ENCODE peak calls at places on chromosomes 16 and 17, in eight cellular contexts. G, R, L, J, E, W, U and P are unnamed samples.

GRCh38 chr17:43799047-43799446 is 18.8 kb downstream of the CFAP97D1 start:
- DNase-seq in G (no peak), R (no peak), L (no peak), J (no peak), E (no peak), W (no peak), U (no peak), P (no peak)

GRCh38 chr17:41909088-41909487 is 9.7 kb downstream of the ACLY start:
- DNase-seq in G (no peak), R (no peak), L (no peak), J (no peak), E (no peak), W (no peak), U (no peak), P (no peak)

GRCh38 chr16:82062645-82063058 is 27.6 kb downstream of the HSD17B2 start:
- DNase-seq in G (no peak), R (no peak), L (no peak), J (no peak), E (no peak), W (no peak), U (peak), P (no peak)

GRCh38 chr16:61957075-61957474 is 79.2 kb downstream of the CDH8 start:
- DNase-seq in G (no peak), R (no peak), L (no peak), J (no peak), E (no peak), W (no peak), U (no peak), P (no peak)

GRCh38 chr16:54806378-54806777 is 124.3 kb upstream of the IRX5 start:
- DNase-seq in G (no peak), R (no peak), L (no peak), J (no peak), E (no peak), W (no peak), U (no peak), P (no peak)

GRCh38 chr16:49216593-49216992 is 65.0 kb downstream of the CBLN1 start:
- DNase-seq in G (no peak), R (no peak), L (no peak), J (no peak), E (no peak), W (no peak), U (no peak), P (no peak)

GRCh38 chr17:75144816-75145511 is 9.3 kb downstream of the JPT1 start:
- DNase-seq in G (no peak), R (no peak), L (no peak), J (no peak), E (no peak), W (no peak), U (no peak), P (no peak)

GRCh38 chr16:30744146-30744545 is 4.1 kb upstream of the PHKG2 start:
- DNase-seq in G (no peak), R (no peak), L (no peak), J (no peak), E (no peak), W (no peak), U (no peak), P (no peak)

GRCh38 chr17:37710344-37710886 is 34.4 kb downstream of the HNF1B start:
- DNase-seq in G (no peak), R (no peak), L (no peak), J (no peak), E (no peak), W (no peak), U (peak), P (no peak)